ENCODE peak calls at places on chromosomes 13 and 19, in four cellular contexts. R, W, M and X are unnamed samples.

GRCh38 chr13:94415484-94415883 is 64.0 kb downstream of the DCT start:
- DNase-seq in R (no peak), W (no peak), M (no peak), X (no peak)

GRCh38 chr13:44013666-44014291 is 134.1 kb downstream of the LACC1 start:
- DNase-seq in M (no peak), R (no peak), W (peak; percentile 30), X (peak; percentile 61)

GRCh38 chr19:3210347-3211017 is 14.0 kb upstream of the CELF5 start:
- DNase-seq in W (peak; percentile 32), R (peak; percentile 61), M (peak; percentile 57), X (peak; percentile 17)

GRCh38 chr19:16381756-16382401 is 57.3 kb downstream of the KLF2 start:
- DNase-seq in W (no peak), M (no peak), R (peak; percentile 49), X (no peak)

GRCh38 chr19:7679017-7679720 is 1.5 kb upstream of the TRAPPC5 start:
- DNase-seq in M (no peak), W (peak; percentile 6), R (peak; percentile 16), X (no peak)

GRCh38 chr13:23741879-23742510 is 147.2 kb downstream of the MIPEP start:
- DNase-seq in R (no peak), M (no peak), W (no peak), X (no peak)

GRCh38 chr13:24652346-24652745 is 27.9 kb upstream of the ATP12A start:
- DNase-seq in W (no peak), M (no peak), R (no peak), X (no peak)

GRCh38 chr19:55472463-55472862 is 4.0 kb upstream of the ZNF628 start:
- DNase-seq in M (no peak), R (no peak), W (peak; percentile 60), X (peak; percentile 76)

GRCh38 chr13:38637576-38637975 is 49.3 kb upstream of the FREM2 start:
- DNase-seq in M (no peak), W (peak; percentile 82), R (no peak), X (no peak)

GRCh38 chr13:40377783-40378182 is 288.7 kb downstream of the FOXO1 start:
- DNase-seq in W (no peak), M (no peak), R (no peak), X (no peak)

GRCh38 chr19:52274191-52274590 is 4.8 kb downstream of the ZNF766 start:
- DNase-seq in M (no peak), R (no peak), W (no peak), X (no peak)

GRCh38 chr13:72677431-72677830 is 50.0 kb downstream of the MZT1 start:
- DNase-seq in R (no peak), W (no peak), M (no peak), X (no peak)

GRCh38 chr13:79477968-79478367 is 3.0 kb upstream of the NDFIP2 start:
- DNase-seq in R (peak; percentile 15), M (no peak), W (no peak), X (no peak)

GRCh38 chr13:32850311-32851052 is 165.7 kb upstream of the KL start:
- DNase-seq in M (no peak), R (no peak), W (no peak), X (no peak)

GRCh38 chr19:14310055-14310454 is 71.2 kb upstream of the ADGRE5 start:
- DNase-seq in M (no peak), W (no peak), R (no peak), X (no peak)

GRCh38 chr13:53012707-53013106 is 15.9 kb upstream of the OLFM4 start:
- DNase-seq in M (no peak), W (no peak), R (no peak), X (no peak)

GRCh38 chr19:18373892-18374629 is 11.9 kb upstream of the GDF15 start:
- DNase-seq in R (peak; percentile 88), M (peak; percentile 53), W (peak; percentile 74), X (peak; percentile 94)

GRCh38 chr13:62631614-62632013 is 1216.0 kb upstream of the PCDH20 start:
- DNase-seq in R (no peak), M (no peak), W (no peak), X (no peak)

GRCh38 chr13:42947925-42948324 is 44.1 kb downstream of the EPSTI1 start:
- DNase-seq in R (no peak), M (no peak), W (no peak), X (no peak)

GRCh38 chr19:15812059-15812722 is 3.3 kb downstream of the OR10H1 start:
- DNase-seq in M (no peak), W (peak; percentile 28), R (no peak), X (no peak)

GRCh38 chr13:33183431-33184130 is 102.0 kb downstream of the STARD13 start:
- DNase-seq in M (no peak), W (no peak), R (no peak), X (peak; percentile 50)

GRCh38 chr13:33937373-33938087 is 119.6 kb downstream of the RFC3 start:
- DNase-seq in M (no peak), R (peak; percentile 26), W (no peak), X (no peak)

GRCh38 chr13:30457306-30457891 is 8.3 kb downstream of the HMGB1 start:
- DNase-seq in M (no peak), W (no peak), R (no peak), X (no peak)

GRCh38 chr19:45448887-45449299 is 18.9 kb upstream of the FOSB start:
- DNase-seq in W (peak; percentile 93), M (no peak), R (no peak), X (no peak)

GRCh38 chr19:48900477-48901452 is 653 bp downstream of the NUCB1 start:
- DNase-seq in W (peak; percentile 20), M (no peak), R (no peak), X (peak; percentile 26)

GRCh38 chr19:17380426-17381138 is 3.4 kb upstream of the PLVAP start:
- DNase-seq in R (no peak), M (no peak), W (no peak), X (no peak)

GRCh38 chr19:35975608-35976214 is 19.3 kb upstream of the SDHAF1 start:
- DNase-seq in W (no peak), R (no peak), M (peak; percentile 53), X (no peak)

GRCh38 chr13:83286737-83287136 is 595.5 kb downstream of the SLITRK1 start:
- DNase-seq in R (no peak), M (no peak), W (peak; percentile 13), X (peak; percentile 40)

GRCh38 chr19:47428177-47428894 is 9.0 kb upstream of the MEIS3 start:
- DNase-seq in M (peak; percentile 95), W (peak; percentile 99), R (peak; percentile 84), X (peak; percentile 96)

GRCh38 chr13:32581177-32581786 is 5.0 kb upstream of the PDS5B start:
- DNase-seq in W (peak; percentile 26), M (no peak), R (no peak), X (peak; percentile 54)

GRCh38 chr19:27691991-27692390 is 1521.0 kb downstream of the UQCRFS1 start:
- DNase-seq in M (no peak), W (no peak), R (no peak), X (no peak)

GRCh38 chr13:52353116-52353718 is 52.8 kb downstream of the THSD1 start:
- DNase-seq in M (no peak), R (no peak), W (peak; percentile 17), X (peak; percentile 74)

GRCh38 chr19:55253842-55254624 is 4.8 kb downstream of the PPP6R1 start:
- DNase-seq in M (no peak), W (no peak), R (no peak), X (no peak)

GRCh38 chr13:26707122-26708006 is 53.2 kb downstream of the GPR12 start:
- DNase-seq in W (peak; percentile 49), R (peak; percentile 20), M (no peak), X (peak; percentile 43)
- TF ChIP-seq CTCF in W (peak; percentile 80), R (no peak), M (no peak), X (peak; percentile 76)

GRCh38 chr13:74683411-74683810 is 549.2 kb upstream of the KLF12 start:
- DNase-seq in R (no peak), M (no peak), W (peak; percentile 34), X (no peak)
- TF ChIP-seq CTCF in R (no peak), M (no peak), W (peak; percentile 47), X (peak; percentile 53)

DNA sequence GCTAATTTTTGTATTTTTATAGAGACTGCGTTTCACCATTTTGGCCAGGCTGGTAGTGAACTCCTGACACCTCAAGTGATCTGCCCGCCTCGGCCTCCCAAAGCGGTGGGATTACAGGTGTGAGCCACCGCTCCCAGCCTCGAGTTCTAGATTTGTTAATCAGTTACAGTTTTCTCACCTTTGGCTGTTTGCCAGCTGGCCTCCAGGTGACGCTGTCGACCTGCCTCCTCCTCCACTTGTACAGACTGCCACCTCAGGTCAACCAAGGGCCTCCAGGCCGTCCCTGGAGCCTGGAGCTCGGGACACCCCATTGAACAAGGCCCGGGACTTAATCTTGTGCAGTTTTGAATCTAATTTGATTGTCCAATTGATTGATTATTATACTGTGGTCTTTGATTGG is 45.5 kb downstream of the IER2 start:
- DNase-seq in M (no peak), W (no peak), R (peak; percentile 84), X (no peak)
- TF ChIP-seq CTCF in M (no peak), W (peak; percentile 25), R (no peak), X (no peak)

GRCh38 chr19:1240925-1241324 is 626 bp upstream of the ATP5F1D start:
- DNase-seq in W (no peak), M (no peak), R (no peak), X (no peak)
- TF ChIP-seq CTCF in W (no peak), M (no peak), R (no peak), X (no peak)

GRCh38 chr13:111269508-111269907 is 50.9 kb upstream of the TEX29 start:
- DNase-seq in W (no peak), M (no peak), R (no peak), X (no peak)
- TF ChIP-seq CTCF in W (no peak), M (no peak), R (no peak), X (no peak)

GRCh38 chr19:38482496-38482895 is 49.0 kb downstream of the RYR1 start:
- DNase-seq in W (no peak), M (no peak), R (no peak), X (no peak)

GRCh38 chr19:38483016-38483630 is 49.6 kb downstream of the RYR1 start:
- DNase-seq in M (no peak), W (no peak), R (no peak), X (no peak)

GRCh38 chr19:38475176-38475575 is 41.7 kb downstream of the RYR1 start:
- DNase-seq in W (no peak), M (no peak), R (no peak), X (no peak)

GRCh38 chr19:38473201-38473600 is 39.7 kb downstream of the RYR1 start:
- DNase-seq in R (no peak), W (no peak), M (no peak), X (no peak)

DNA sequence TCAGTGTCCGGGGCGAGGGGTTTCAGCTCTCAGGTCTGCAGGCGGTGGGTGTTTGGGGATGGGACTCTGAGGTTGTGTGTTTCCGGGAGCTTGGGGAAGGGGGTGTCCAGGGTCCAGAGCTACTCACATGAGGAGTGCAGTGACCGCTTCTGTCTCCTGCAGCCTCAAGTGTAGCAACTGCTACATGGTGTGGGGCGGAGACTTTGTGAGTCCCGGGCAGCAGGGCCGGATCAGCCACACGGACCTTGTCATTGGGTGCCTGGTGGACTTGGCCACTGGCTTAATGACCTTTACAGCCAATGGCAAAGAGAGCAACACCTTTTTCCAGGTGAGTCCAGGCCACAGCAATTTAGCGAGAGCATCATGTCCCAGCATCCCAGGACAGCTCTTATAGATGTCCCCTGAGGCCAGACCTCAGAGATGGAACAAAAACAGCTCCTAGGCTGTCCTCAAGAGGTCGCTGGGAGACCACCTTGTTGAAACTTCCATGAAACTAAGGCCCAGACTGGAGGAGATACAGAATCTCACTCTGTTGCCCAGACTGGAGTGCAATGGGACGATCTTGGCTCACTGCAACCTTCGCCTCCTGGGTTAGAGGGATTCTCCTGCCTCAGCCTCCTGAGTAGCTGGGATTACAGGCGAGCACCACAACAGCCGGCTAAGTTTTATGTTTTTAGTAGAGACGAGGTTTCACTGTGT is 44.9 kb downstream of the RYR1 start:
- DNase-seq in W (peak; percentile 1), M (no peak), R (no peak), X (no peak)
- TF ChIP-seq CTCF in W (no peak), M (no peak), R (no peak), X (peak; percentile 37)